ENCODE peak calls at places on chromosomes 3 and 15, in four cellular contexts. Y is H1, K is HepG2, Z is GM12878. H is an unnamed sample.

GRCh38 chr3:111103807-111104206 is 32.2 kb downstream of the NECTIN3 start:
- DNase-seq in Y (no peak), K (no peak), Z (no peak), H (no peak)

GRCh38 chr3:25080461-25080860 is 347.6 kb upstream of the RARB start:
- DNase-seq in Y (no peak), K (no peak), Z (no peak), H (no peak)

GRCh38 chr15:35450492-35450891 is 95.5 kb downstream of the DPH6 start:
- DNase-seq in Y (no peak), K (no peak), Z (no peak), H (no peak)

GRCh38 chr3:152738656-152739055 is 96.3 kb upstream of the P2RY1 start:
- DNase-seq in Y (no peak), K (no peak), Z (peak; percentile 60), H (no peak)

GRCh38 chr3:7038394-7038793 is 177.5 kb downstream of the GRM7 start:
- DNase-seq in Y (no peak), K (no peak), Z (no peak), H (no peak)

GRCh38 chr3:146187334-146187950 is 26.5 kb upstream of the PLOD2 start:
- DNase-seq in Y (no peak), K (no peak), Z (no peak), H (no peak)

GRCh38 chr3:172203522-172204258 is 164.3 kb downstream of the FNDC3B start:
- DNase-seq in Y (no peak), K (peak; percentile 98), Z (no peak), H (no peak)

GRCh38 chr15:41801850-41802455 is 25.9 kb upstream of the JMJD7 start:
- DNase-seq in Y (no peak), K (no peak), Z (no peak), H (no peak)

GRCh38 chr3:18189651-18190050 is 235.5 kb downstream of the SATB1 start:
- DNase-seq in Y (no peak), K (no peak), Z (no peak), H (no peak)

GRCh38 chr3:111521881-111522280 is 20.1 kb upstream of the CD96 start:
- DNase-seq in Y (no peak), K (no peak), Z (no peak), H (no peak)

GRCh38 chr3:110868106-110868505 is 203.5 kb upstream of the NECTIN3 start:
- DNase-seq in Y (no peak), K (no peak), Z (no peak), H (no peak)

GRCh38 chr3:108099203-108099602 is 8.4 kb upstream of the CD47 start:
- DNase-seq in Y (no peak), K (no peak), Z (no peak), H (no peak)
- H3K4me1 ChIP-seq in Y (no peaks in the 10 kb centered on the region), K (peaks cover 15% of the 10 kb centered on the region), Z (peaks cover 36% of the 10 kb centered on the region), H (no peaks in the 10 kb centered on the region)

DNA sequence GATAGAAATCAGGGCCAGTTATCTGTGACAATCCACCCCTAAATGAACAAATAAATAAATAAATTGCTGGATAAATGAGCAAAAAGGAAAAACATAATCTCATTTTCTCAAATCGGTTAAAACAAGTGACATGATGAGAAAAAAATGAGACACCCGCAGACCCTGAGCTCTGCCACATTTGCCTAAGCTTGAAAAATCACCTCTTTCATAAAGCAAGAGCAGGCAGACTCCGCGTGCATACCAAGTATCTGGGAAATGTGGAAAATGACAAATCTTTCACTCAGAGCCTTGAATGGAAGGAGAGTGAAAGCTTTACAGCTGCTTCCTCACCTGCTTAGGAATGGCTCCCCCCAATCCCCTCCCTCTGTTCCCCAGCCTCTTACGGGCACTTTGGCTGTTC is 355.5 kb upstream of the SUCLG2 start:
- DNase-seq in Y (no peak), K (no peak), Z (no peak), H (no peak)
- TF ChIP-seq SUZ12 in Y (no peak), K (no peak), Z (no peak), H (no peak)

GRCh38 chr15:76337739-76338554 is 1.4 kb downstream of the ISL2 start:
- DNase-seq in Y (peak; percentile 78), K (no peak), Z (no peak), H (no peak)

GRCh38 chr15:76335851-76336253 is 721 bp upstream of the ISL2 start:
- DNase-seq in Y (peak; percentile 65), K (no peak), Z (no peak), H (no peak)

GRCh38 chr15:76337047-76337738 is 620 bp downstream of the ISL2 start:
- DNase-seq in Y (no peak), K (peak; percentile 39), Z (no peak), H (no peak)

GRCh38 chr15:76335129-76335850 is 1.3 kb upstream of the ISL2 start:
- DNase-seq in Y (peak; percentile 73), K (no peak), Z (no peak), H (no peak)

GRCh38 chr15:76336254-76337046 is at the start of gene ISL2:
- DNase-seq in Y (peak; percentile 97), K (peak; percentile 95), Z (peak; percentile 61), H (peak; percentile 82)
- H3K4me1 ChIP-seq in Y (peaks cover 35% of the 10 kb centered on the region), K (peaks cover 48% of the 10 kb centered on the region), Z (peaks cover 25% of the 10 kb centered on the region), H (peaks cover 23% of the 10 kb centered on the region)

DNA sequence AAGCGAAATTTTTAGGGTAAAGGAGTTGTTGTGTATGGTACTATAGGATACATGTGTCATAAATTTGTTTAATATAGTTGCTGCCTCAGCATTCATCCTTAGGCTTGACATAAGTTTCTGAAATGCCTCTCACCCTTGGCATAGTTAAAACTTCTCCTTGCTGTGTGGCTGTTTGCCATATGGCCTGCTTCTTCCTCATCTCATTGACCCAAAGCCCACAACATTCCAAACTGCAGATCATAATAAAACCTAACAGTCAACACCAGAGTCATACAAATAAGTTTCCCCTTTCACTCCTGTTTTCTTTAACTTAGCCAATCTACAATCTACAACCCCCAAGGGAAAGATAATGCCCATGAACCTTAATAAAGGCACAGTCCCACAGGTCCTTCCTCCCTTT is 136.6 kb downstream of the TMCC1 start:
- DNase-seq in Y (no peak), K (no peak), Z (no peak), H (no peak)
- TF ChIP-seq SUZ12 in Y (no peak), K (no peak), Z (no peak), H (no peak)

H was measured in NT2/D1.